ENCODE peak calls at places on chromosome 4, in seven cellular contexts. A, K, G, V, N, S and W are unnamed samples.
A peak's percentile ranks its signal among the peaks of the same experiment; 100 is the strongest.

GRCh38 chr4:26557164-26557563 is 26.7 kb upstream of the TBC1D19 start:
- DNase-seq in V (peak; percentile 20), G (peak; percentile 95), N (no peak), A (no peak), S (no peak), K (no peak), W (no peak)

GRCh38 chr4:8545439-8545765 is 34.8 kb upstream of the GPR78 start:
- DNase-seq in A (no peak), N (no peak), S (no peak), V (no peak), G (no peak), K (no peak), W (no peak)

GRCh38 chr4:16764622-16765021 is 133.8 kb downstream of the LDB2 start:
- DNase-seq in N (no peak), S (peak; percentile 28), A (no peak), G (peak; percentile 40), K (no peak), V (peak; percentile 19), W (no peak)

GRCh38 chr4:159308571-159309340 is 205.9 kb downstream of the RAPGEF2 start:
- DNase-seq in G (peak; percentile 67), A (no peak), V (peak; percentile 56), K (no peak), S (no peak), N (no peak), W (no peak)

GRCh38 chr4:73984736-73985527 is 3.1 kb downstream of the PPBP start:
- DNase-seq in S (no peak), K (no peak), A (no peak), G (peak; percentile 46), V (peak; percentile 70), N (no peak), W (no peak)

GRCh38 chr4:17385403-17385802 is 126.5 kb downstream of the QDPR start:
- DNase-seq in A (peak; percentile 74), G (peak; percentile 55), K (no peak), N (peak; percentile 87), V (no peak), S (peak; percentile 7), W (peak; percentile 42)

GRCh38 chr4:10623241-10623640 is 61.3 kb downstream of the CLNK start:
- DNase-seq in A (no peak), G (peak; percentile 19), K (no peak), V (peak; percentile 50), S (no peak), N (no peak), W (no peak)

GRCh38 chr4:152935661-152936445 is at the start of gene FHDC1:
- DNase-seq in A (no peak), N (peak; percentile 84), V (peak; percentile 76), G (peak; percentile 39), K (peak; percentile 29), S (peak; percentile 89), W (no peak)

GRCh38 chr4:48133668-48134444 is at the start of gene TXK:
- DNase-seq in N (no peak), G (no peak), K (no peak), V (no peak), S (no peak), A (no peak), W (no peak)

GRCh38 chr4:21769404-21770147 is 179.0 kb downstream of the KCNIP4 start:
- DNase-seq in A (no peak), S (no peak), G (peak; percentile 70), V (peak; percentile 79), N (no peak), K (no peak), W (no peak)

GRCh38 chr4:174265917-174266316 is 17.6 kb downstream of the FBXO8 start:
- DNase-seq in A (no peak), K (no peak), G (no peak), V (no peak), S (no peak), N (no peak), W (no peak)

GRCh38 chr4:8039290-8039689 is 99.6 kb upstream of the AFAP1 start:
- DNase-seq in V (no peak), A (no peak), S (no peak), N (no peak), G (peak; percentile 19), K (no peak), W (no peak)

GRCh38 chr4:21097026-21097425 is 396.8 kb downstream of the PACRGL start:
- DNase-seq in N (no peak), A (no peak), G (no peak), K (no peak), V (peak; percentile 20), S (no peak), W (no peak)

GRCh38 chr4:73844806-73845205 is 8.3 kb upstream of the PF4V1 start:
- DNase-seq in S (no peak), A (no peak), N (no peak), V (no peak), K (no peak), G (no peak), W (no peak)

GRCh38 chr4:42313872-42314271 is 83.4 kb upstream of the SHISA3 start:
- DNase-seq in G (no peak), V (no peak), S (peak; percentile 34), K (no peak), N (no peak), A (no peak), W (no peak)

GRCh38 chr4:142402925-142403324 is 443.2 kb downstream of the INPP4B start:
- DNase-seq in K (no peak), G (peak; percentile 67), A (no peak), S (no peak), V (peak; percentile 38), N (no peak), W (no peak)

DNA sequence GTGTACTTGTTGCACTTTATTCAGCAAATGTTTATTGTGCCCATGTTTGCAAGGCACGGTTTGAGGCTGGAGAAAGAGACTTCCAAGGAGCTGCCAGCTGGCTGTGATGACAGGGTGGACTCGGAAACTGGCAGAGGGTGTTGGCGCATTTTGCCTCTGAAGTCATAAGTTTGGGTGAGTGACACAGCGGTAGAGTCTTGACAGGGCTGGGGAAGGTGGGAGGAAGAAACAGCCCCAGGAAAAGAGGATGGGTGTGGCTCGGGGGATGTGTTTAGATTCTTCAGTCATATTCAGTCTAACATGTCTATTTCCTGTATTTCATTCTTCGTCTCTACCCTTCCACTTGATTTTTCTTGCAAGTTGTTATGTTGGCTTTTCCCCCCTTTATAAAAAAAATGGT is 77.0 kb upstream of the STOX2 start:
- DNase-seq in V (peak; percentile 9), A (no peak), S (no peak), K (no peak), G (no peak), N (no peak), W (no peak)
- H3K9me2 ChIP-seq in V (no peaks in the 10 kb centered on the region), A (no peaks in the 10 kb centered on the region), S (no peaks in the 10 kb centered on the region), K (no peaks in the 10 kb centered on the region), G (no peaks in the 10 kb centered on the region), N (no peaks in the 10 kb centered on the region), W (no peaks in the 10 kb centered on the region)

GRCh38 chr4:173666-174314 is 49.5 kb downstream of the ZNF718 start:
- DNase-seq in S (no peak), V (no peak), K (no peak), A (no peak), N (no peak), G (no peak), W (no peak)

GRCh38 chr4:175986-176385 is 51.7 kb downstream of the ZNF718 start:
- DNase-seq in G (no peak), K (no peak), V (no peak), S (no peak), N (no peak), A (no peak), W (no peak)

GRCh38 chr4:176995-177394 is 52.7 kb downstream of the ZNF718 start:
- DNase-seq in N (no peak), K (no peak), S (no peak), G (no peak), A (no peak), V (no peak), W (no peak)
- H3K9me3 ChIP-seq in N (peaks cover 4% of the 10 kb centered on the region), K (peaks cover 13% of the 10 kb centered on the region), S (peaks cover 32% of the 10 kb centered on the region), G (peaks cover 2% of the 10 kb centered on the region), A (peaks cover 5% of the 10 kb centered on the region), V (peaks cover 9% of the 10 kb centered on the region), W (peaks cover 14% of the 10 kb centered on the region)

GRCh38 chr4:75823812-75824211 is 78.4 kb downstream of the PPEF2 start:
- DNase-seq in G (no peak), A (no peak), S (no peak), N (no peak), K (no peak), V (no peak), W (no peak)
- H3K9me2 ChIP-seq in G (no peaks in the 10 kb centered on the region), A (no peaks in the 10 kb centered on the region), S (no peaks in the 10 kb centered on the region), N (no peaks in the 10 kb centered on the region), K (no peaks in the 10 kb centered on the region), V (no peaks in the 10 kb centered on the region), W (no peaks in the 10 kb centered on the region)

GRCh38 chr4:170336238-170336775 is 246.6 kb upstream of the AADAT start:
- DNase-seq in G (no peak), N (no peak), A (no peak), K (no peak), V (no peak), S (no peak), W (no peak)

GRCh38 chr4:170339522-170339921 is 249.8 kb upstream of the AADAT start:
- DNase-seq in S (peak; percentile 28), A (no peak), V (peak; percentile 11), G (no peak), K (peak; percentile 24), N (no peak), W (no peak)
- H3K9me3 ChIP-seq in S (no peaks in the 10 kb centered on the region), A (no peaks in the 10 kb centered on the region), V (peaks cover 8% of the 10 kb centered on the region), G (peaks cover 8% of the 10 kb centered on the region), K (peaks cover 3% of the 10 kb centered on the region), N (no peaks in the 10 kb centered on the region), W (no peaks in the 10 kb centered on the region)

DNA sequence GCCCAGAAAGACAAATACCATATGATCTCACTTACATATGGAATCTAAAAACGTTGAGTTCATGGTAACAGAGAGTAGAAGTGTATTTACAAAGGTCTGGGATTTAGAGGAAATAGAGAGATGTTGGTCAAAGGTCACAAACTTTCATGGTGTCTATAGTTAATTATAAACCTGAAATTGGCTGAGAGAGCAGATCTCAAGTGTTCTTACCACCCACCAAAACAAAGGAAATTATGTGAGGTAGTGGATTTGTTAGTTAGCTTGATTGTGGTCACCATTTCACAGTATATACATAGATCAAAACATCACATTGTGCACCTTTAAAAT is 186.8 kb downstream of the NWD2 start:
- DNase-seq in K (no peak), G (no peak), N (peak; percentile 74), S (peak; percentile 58), A (no peak), V (no peak), W (peak; percentile 14)
- H3K9me2 ChIP-seq in K (no peaks in the 10 kb centered on the region), G (no peaks in the 10 kb centered on the region), N (no peaks in the 10 kb centered on the region), S (no peaks in the 10 kb centered on the region), A (no peaks in the 10 kb centered on the region), V (no peaks in the 10 kb centered on the region), W (no peaks in the 10 kb centered on the region)